ENCODE peak calls at places on chromosome 15, in six cellular contexts. S, X, Y, V, B and P are unnamed samples.
A peak's percentile ranks its signal among the peaks of the same experiment; 100 is the strongest.

GRCh38 chr15:32993285-32993684 is 201.2 kb downstream of the FMN1 start:
- DNase-seq in S (no peak), X (no peak), Y (no peak), V (no peak), B (no peak), P (no peak)

GRCh38 chr15:90893175-90894090 is 9.1 kb downstream of the FES start:
- DNase-seq in S (peak; percentile 76), X (peak; percentile 61), Y (no peak), V (peak; percentile 50), B (peak; percentile 31), P (no peak)

GRCh38 chr15:38696120-38696727 is 131.6 kb upstream of the RASGRP1 start:
- DNase-seq in S (no peak), X (no peak), Y (no peak), V (no peak), B (peak; percentile 38), P (no peak)

GRCh38 chr15:95446854-95447253 is 883.6 kb upstream of the NR2F2 start:
- DNase-seq in S (no peak), X (no peak), Y (no peak), V (no peak), B (no peak), P (no peak)

GRCh38 chr15:40902605-40903561 is 8.6 kb downstream of the VPS18 start:
- DNase-seq in S (peak; percentile 90), X (no peak), Y (no peak), V (no peak), B (no peak), P (no peak)

GRCh38 chr15:53378096-53378620 is 381.3 kb downstream of the WDR72 start:
- DNase-seq in S (no peak), X (no peak), Y (no peak), V (no peak), B (no peak), P (no peak)

GRCh38 chr15:23797747-23798157 is 110.6 kb upstream of the NDN start:
- DNase-seq in S (no peak), X (no peak), Y (no peak), V (no peak), B (no peak), P (no peak)

GRCh38 chr15:43977072-43977884 is 150.5 kb downstream of the WDR76 start:
- DNase-seq in S (no peak), X (no peak), Y (no peak), V (peak; percentile 48), B (no peak), P (no peak)

GRCh38 chr15:32668942-32669341 is 27.4 kb downstream of the SCG5 start:
- DNase-seq in S (no peak), X (no peak), Y (no peak), V (no peak), B (no peak), P (no peak)

GRCh38 chr15:22895465-22896190 is 57.2 kb downstream of the NIPA2 start:
- DNase-seq in S (peak; percentile 56), X (no peak), Y (peak; percentile 81), V (peak; percentile 77), B (peak; percentile 61), P (no peak)

GRCh38 chr15:92845109-92845508 is 55.0 kb upstream of the CHD2 start:
- DNase-seq in S (no peak), X (no peak), Y (no peak), V (no peak), B (peak; percentile 36), P (no peak)

GRCh38 chr15:39736646-39737550 is 45.7 kb downstream of the FSIP1 start:
- DNase-seq in S (no peak), X (no peak), Y (no peak), V (no peak), B (no peak), P (no peak)

GRCh38 chr15:66310786-66311185 is 17.4 kb downstream of the DIS3L start:
- DNase-seq in S (no peak), X (no peak), Y (no peak), V (no peak), B (no peak), P (no peak)

GRCh38 chr15:90564109-90564508 is 34.4 kb downstream of the CRTC3 start:
- DNase-seq in S (no peak), X (no peak), Y (no peak), V (no peak), B (no peak), P (no peak)

GRCh38 chr15:47688573-47689086 is 28.7 kb upstream of the SEMA6D start:
- DNase-seq in S (no peak), X (no peak), Y (no peak), V (no peak), B (no peak), P (no peak)

GRCh38 chr15:40047413-40048154 is 8.6 kb upstream of the SRP14 start:
- DNase-seq in S (peak; percentile 87), X (peak; percentile 73), Y (peak; percentile 81), V (no peak), B (no peak), P (no peak)

GRCh38 chr15:52076889-52077781 is 35.4 kb downstream of the BCL2L10 start:
- DNase-seq in S (no peak), X (no peak), Y (peak; percentile 98), V (peak; percentile 37), B (peak; percentile 33), P (no peak)

GRCh38 chr15:84992157-84992940 is 10.7 kb downstream of the PDE8A start:
- DNase-seq in S (no peak), X (no peak), Y (peak; percentile 50), V (peak; percentile 93), B (peak; percentile 53), P (no peak)

GRCh38 chr15:92494791-92495190 is 101.1 kb downstream of the ST8SIA2 start:
- DNase-seq in S (no peak), X (no peak), Y (no peak), V (no peak), B (no peak), P (no peak)

GRCh38 chr15:59371458-59372351 is 966 bp downstream of the MYO1E start:
- DNase-seq in S (peak; percentile 86), X (peak; percentile 71), Y (no peak), V (no peak), B (no peak), P (no peak)

GRCh38 chr15:62647195-62647865 is 395.2 kb upstream of the TPM1 start:
- DNase-seq in S (no peak), X (no peak), Y (no peak), V (peak; percentile 92), B (peak; percentile 34), P (no peak)

GRCh38 chr15:48191574-48192225 is at the start of gene CTXN2:
- DNase-seq in S (no peak), X (no peak), Y (no peak), V (no peak), B (no peak), P (no peak)

GRCh38 chr15:63601727-63602185 is 4.6 kb downstream of the FBXL22 start:
- DNase-seq in S (no peak), X (no peak), Y (no peak), V (no peak), B (no peak), P (no peak)

GRCh38 chr15:38189651-38190280 is 62.9 kb upstream of the SPRED1 start:
- DNase-seq in S (no peak), X (no peak), Y (no peak), V (no peak), B (no peak), P (no peak)

GRCh38 chr15:45892182-45892581 is 257.4 kb downstream of the SQOR start:
- DNase-seq in S (no peak), X (peak; percentile 71), Y (no peak), V (no peak), B (no peak), P (no peak)

GRCh38 chr15:51649659-51650521 is 27.3 kb upstream of the DMXL2 start:
- DNase-seq in S (no peak), X (no peak), Y (peak; percentile 9), V (peak; percentile 71), B (peak; percentile 88), P (peak; percentile 37)

GRCh38 chr15:69275104-69275670 is 23.5 kb upstream of the PAQR5 start:
- DNase-seq in S (no peak), X (no peak), Y (no peak), V (no peak), B (no peak), P (no peak)

GRCh38 chr15:27679621-27680521 is 419.2 kb downstream of the OCA2 start:
- DNase-seq in S (no peak), X (no peak), Y (no peak), V (no peak), B (no peak), P (no peak)

GRCh38 chr15:66498501-66499386 is 1.2 kb upstream of the SNAPC5 start:
- DNase-seq in S (no peak), X (no peak), Y (no peak), V (no peak), B (peak; percentile 40), P (no peak)

DNA sequence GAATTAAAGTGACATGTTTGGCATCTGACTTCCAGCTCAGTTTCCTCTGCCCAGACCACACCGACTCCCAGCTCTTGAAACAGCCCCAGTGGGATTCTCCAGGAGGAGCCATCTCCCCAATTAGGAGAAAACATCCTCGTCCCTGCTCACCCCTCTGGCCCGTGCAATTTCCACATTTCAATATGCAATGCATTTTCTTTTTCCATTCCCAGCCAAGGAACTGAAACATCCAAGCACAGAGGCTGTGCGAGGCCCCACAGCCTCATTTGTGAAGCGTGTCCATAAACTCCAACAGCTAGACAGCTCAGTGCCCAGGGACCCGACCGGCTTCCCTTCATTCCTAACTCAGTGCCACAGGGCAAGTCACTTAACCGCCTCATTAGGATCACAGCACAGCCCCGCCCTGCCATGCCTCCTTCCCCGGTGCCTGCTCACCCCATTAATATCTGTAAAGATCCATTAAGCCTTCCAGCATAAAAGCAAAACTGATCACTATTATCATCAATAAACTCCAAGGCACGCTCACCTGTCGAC is 204.2 kb upstream of the IGF1R start:
- DNase-seq in S (no peak), X (no peak), Y (no peak), V (no peak), B (no peak), P (no peak)
- H3K27ac ChIP-seq in S (no peak overlapping the region), X (no peak overlapping the region), Y (no peak overlapping the region), V (no peak overlapping the region), B (no peak overlapping the region), P (no peak overlapping the region)

GRCh38 chr15:100703032-100703578 is 100.7 kb downstream of the ASB7 start:
- DNase-seq in S (no peak), X (no peak), Y (no peak), V (no peak), B (peak; percentile 24), P (no peak)
- TF ChIP-seq CTCF in S (no peak), X (no peak), Y (peak; percentile 23), V (peak; percentile 11), B (no peak), P (no peak)

GRCh38 chr15:80567721-80568157 is 127.4 kb upstream of the ABHD17C start:
- DNase-seq in S (no peak), X (no peak), Y (peak; percentile 32), V (peak; percentile 72), B (peak; percentile 56), P (no peak)

GRCh38 chr15:80570553-80570952 is 124.6 kb upstream of the ABHD17C start:
- DNase-seq in S (no peak), X (no peak), Y (no peak), V (no peak), B (no peak), P (no peak)

GRCh38 chr15:80568876-80569605 is 126.1 kb upstream of the ABHD17C start:
- DNase-seq in S (no peak), X (no peak), Y (no peak), V (no peak), B (no peak), P (no peak)

GRCh38 chr15:80569656-80570055 is 125.5 kb upstream of the ABHD17C start:
- DNase-seq in S (no peak), X (no peak), Y (no peak), V (no peak), B (no peak), P (no peak)

GRCh38 chr15:80568298-80568697 is 126.8 kb upstream of the ABHD17C start:
- DNase-seq in S (no peak), X (no peak), Y (peak; percentile 60), V (no peak), B (no peak), P (no peak)
- H3K27ac ChIP-seq in S (no peak overlapping the region), X (no peak overlapping the region), Y (no peak overlapping the region), V (no peak overlapping the region), B (no peak overlapping the region), P (no peak overlapping the region)

GRCh38 chr15:71575474-71576045 is 234.8 kb upstream of the NR2E3 start:
- DNase-seq in S (no peak), X (no peak), Y (no peak), V (no peak), B (no peak), P (no peak)
- TF ChIP-seq CTCF in S (peak; percentile 42), X (peak; percentile 45), Y (no peak), V (peak; percentile 65), B (peak; percentile 53), P (no peak)